ENCODE peak calls at places on chromosomes 5 and 9, in nine cellular contexts. V is AG09319, P is GM13977, J is A549, M is H9, B is endothelial cell, F is cardiac muscle cell, D is AG10803, E is mesothelial cell of epicardium. R is an unnamed sample.

GRCh38 chr5:61811052-61811451 is 479.0 kb downstream of the ZSWIM6 start:
- DNase-seq in V (no peak), P (no peak), J (no peak), M (no peak), B (no peak), F (no peak), D (peak), E (no peak), R (peak)

GRCh38 chr9:114607671-114608524 is 3.2 kb upstream of the TMEM268 start:
- DNase-seq in V (no peak), P (peak), J (no peak), M (no peak), B (no peak), F (no peak), D (no peak), E (no peak), R (no peak)

GRCh38 chr9:5864446-5864845 is 26.2 kb upstream of the MLANA start:
- DNase-seq in V (no peak), P (no peak), J (no peak), M (no peak), B (no peak), F (no peak), D (no peak), E (no peak), R (no peak)

GRCh38 chr5:143657814-143658395 is 154.1 kb upstream of the HMHB1 start:
- DNase-seq in V (no peak), P (no peak), J (peak), M (no peak), B (no peak), F (no peak), D (peak), E (no peak), R (no peak)

GRCh38 chr9:98321269-98321668 is 65.8 kb upstream of the TBC1D2 start:
- DNase-seq in V (no peak), P (no peak), J (no peak), M (no peak), B (no peak), F (no peak), D (no peak), E (no peak), R (no peak)

GRCh38 chr9:130484362-130485072 is 39.8 kb downstream of the ASS1 start:
- DNase-seq in V (no peak), P (no peak), J (no peak), M (no peak), B (no peak), F (no peak), D (no peak), E (no peak), R (no peak)

GRCh38 chr9:19154135-19154612 is 26.9 kb upstream of the PLIN2 start:
- DNase-seq in V (no peak), P (no peak), J (peak), M (no peak), B (no peak), F (peak), D (peak), E (no peak), R (no peak)

GRCh38 chr9:87581513-87581912 is 83.8 kb downstream of the DAPK1 start:
- DNase-seq in V (no peak), P (no peak), J (no peak), M (no peak), B (no peak), F (peak), D (no peak), E (no peak), R (no peak)

GRCh38 chr9:5435912-5436311 is 1.8 kb downstream of the PLGRKT start:
- DNase-seq in V (no peak), P (no peak), J (no peak), M (no peak), B (no peak), F (no peak), D (no peak), E (no peak), R (no peak)

GRCh38 chr5:59038169-59039002 is 455.5 kb downstream of the RAB3C start:
- DNase-seq in V (no peak), P (peak), J (peak), M (peak), B (no peak), F (peak), D (peak), E (no peak), R (no peak)

GRCh38 chr5:19880430-19880829 is 107.6 kb downstream of the CDH18 start:
- DNase-seq in V (no peak), P (no peak), J (no peak), M (no peak), B (no peak), F (no peak), D (no peak), E (no peak), R (no peak)

GRCh38 chr9:60545346-60546315 is 368.6 kb upstream of the SPATA31A5 start:
- DNase-seq in V (no peak), P (no peak), J (no peak), M (no peak), B (no peak), F (no peak), D (no peak), E (no peak), R (peak)

GRCh38 chr5:95048633-95049032 is 236.3 kb downstream of the MCTP1 start:
- DNase-seq in V (no peak), P (no peak), J (no peak), M (no peak), B (no peak), F (no peak), D (no peak), E (no peak), R (no peak)

GRCh38 chr9:93304574-93305496 is 120.9 kb downstream of the WNK2 start:
- DNase-seq in V (no peak), P (peak), J (peak), M (peak), B (peak), F (peak), D (peak), E (peak), R (no peak)

GRCh38 chr5:41247135-41247534 is 33.8 kb upstream of the C6 start:
- DNase-seq in V (no peak), P (no peak), J (no peak), M (no peak), B (no peak), F (no peak), D (no peak), E (no peak), R (no peak)

GRCh38 chr9:77907581-77907980 is 124.0 kb downstream of the GNAQ start:
- DNase-seq in V (no peak), P (no peak), J (no peak), M (no peak), B (no peak), F (no peak), D (no peak), E (no peak), R (no peak)

GRCh38 chr5:77259479-77259878 is 49.0 kb downstream of the PDE8B start:
- DNase-seq in V (no peak), P (peak), J (no peak), M (no peak), B (no peak), F (no peak), D (no peak), E (no peak), R (peak)

GRCh38 chr9:37880916-37881479 is 22.9 kb downstream of the SLC25A51 start:
- DNase-seq in V (no peak), P (no peak), J (no peak), M (no peak), B (no peak), F (no peak), D (no peak), E (no peak), R (no peak)

GRCh38 chr5:37662789-37663475 is 176.9 kb downstream of the GDNF start:
- DNase-seq in V (no peak), P (no peak), J (no peak), M (no peak), B (no peak), F (peak), D (peak), E (no peak), R (no peak)

GRCh38 chr5:54443264-54443663 is 12.2 kb upstream of the HSPB3 start:
- DNase-seq in V (peak), P (peak), J (peak), M (no peak), B (peak), F (peak), D (peak), E (no peak), R (peak)

GRCh38 chr5:73274121-73274520 is 101.1 kb downstream of the TMEM174 start:
- DNase-seq in V (no peak), P (no peak), J (no peak), M (no peak), B (no peak), F (no peak), D (peak), E (no peak), R (no peak)

GRCh38 chr9:99822096-99822595 is 461 bp downstream of the NR4A3 start:
- DNase-seq in V (no peak), P (no peak), J (no peak), M (no peak), B (peak), F (no peak), D (peak), E (no peak), R (no peak)

GRCh38 chr9:95373069-95373681 is 55.7 kb upstream of the FANCC start:
- DNase-seq in V (no peak), P (no peak), J (no peak), M (no peak), B (no peak), F (no peak), D (no peak), E (no peak), R (no peak)

GRCh38 chr5:1508679-1509290 is 15.0 kb downstream of the LPCAT1 start:
- DNase-seq in V (no peak), P (no peak), J (no peak), M (peak), B (no peak), F (no peak), D (no peak), E (no peak), R (no peak)

GRCh38 chr5:157273131-157273556 is 7.2 kb downstream of the CYFIP2 start:
- DNase-seq in V (no peak), P (no peak), J (no peak), M (no peak), B (no peak), F (no peak), D (no peak), E (no peak), R (peak)

GRCh38 chr5:22918511-22918910 is 65.4 kb upstream of the CDH12 start:
- DNase-seq in V (no peak), P (no peak), J (no peak), M (no peak), B (no peak), F (no peak), D (no peak), E (no peak), R (no peak)

GRCh38 chr5:89988998-89989690 is 420.4 kb downstream of the CETN3 start:
- DNase-seq in V (no peak), P (no peak), J (no peak), M (no peak), B (no peak), F (peak), D (peak), E (no peak), R (no peak)

GRCh38 chr5:180644129-180644824 is 5.1 kb downstream of the FLT4 start:
- DNase-seq in V (no peak), P (no peak), J (no peak), M (no peak), B (no peak), F (no peak), D (no peak), E (no peak), R (no peak)

GRCh38 chr9:5446451-5447236 is 3.7 kb upstream of the CD274 start:
- DNase-seq in V (no peak), P (no peak), J (no peak), M (no peak), B (no peak), F (no peak), D (no peak), E (no peak), R (no peak)

GRCh38 chr9:5920860-5921328 is 30.2 kb downstream of the MLANA start:
- DNase-seq in V (peak), P (peak), J (no peak), M (no peak), B (no peak), F (no peak), D (peak), E (no peak), R (peak)

GRCh38 chr9:89993678-89994630 is 389.1 kb downstream of the GADD45G start:
- DNase-seq in V (no peak), P (no peak), J (peak), M (no peak), B (no peak), F (peak), D (peak), E (no peak), R (no peak)

GRCh38 chr5:143693691-143694252 is 118.2 kb upstream of the HMHB1 start:
- DNase-seq in V (no peak), P (peak), J (no peak), M (no peak), B (no peak), F (no peak), D (no peak), E (no peak), R (peak)

GRCh38 chr9:3342159-3342777 is 183.5 kb downstream of the RFX3 start:
- DNase-seq in V (no peak), P (no peak), J (no peak), M (no peak), B (no peak), F (peak), D (peak), E (no peak), R (no peak)

GRCh38 chr9:127520941-127521918 is 69.9 kb downstream of the LRSAM1 start:
- DNase-seq in V (no peak), P (no peak), J (no peak), M (peak), B (peak), F (peak), D (peak), E (no peak), R (no peak)

GRCh38 chr9:98075332-98075805 is 18.8 kb downstream of the NANS start:
- DNase-seq in V (peak), P (no peak), J (peak), M (no peak), B (no peak), F (peak), D (peak), E (no peak), R (no peak)

GRCh38 chr5:68047035-68047434 is 168.5 kb upstream of the PIK3R1 start:
- DNase-seq in V (peak), P (no peak), J (no peak), M (no peak), B (no peak), F (peak), D (peak), E (no peak), R (no peak)

GRCh38 chr9:31314241-31314640 is 1070.2 kb upstream of the ACO1 start:
- DNase-seq in V (no peak), P (no peak), J (no peak), M (no peak), B (no peak), F (no peak), D (no peak), E (no peak), R (no peak)

GRCh38 chr5:103232393-103232999 is 26.1 kb upstream of the MACIR start:
- DNase-seq in V (no peak), P (peak), J (peak), M (no peak), B (no peak), F (peak), D (peak), E (no peak), R (no peak)

GRCh38 chr5:33297760-33298216 is 143.0 kb upstream of the TARS1 start:
- DNase-seq in V (no peak), P (no peak), J (peak), M (peak), B (peak), F (no peak), D (no peak), E (no peak), R (no peak)
- TF ChIP-seq CTCF in V (peak), P (peak), J (peak), M (peak), B (peak), F (no peak), D (no peak), E (no peak), R (no peak)

DNA sequence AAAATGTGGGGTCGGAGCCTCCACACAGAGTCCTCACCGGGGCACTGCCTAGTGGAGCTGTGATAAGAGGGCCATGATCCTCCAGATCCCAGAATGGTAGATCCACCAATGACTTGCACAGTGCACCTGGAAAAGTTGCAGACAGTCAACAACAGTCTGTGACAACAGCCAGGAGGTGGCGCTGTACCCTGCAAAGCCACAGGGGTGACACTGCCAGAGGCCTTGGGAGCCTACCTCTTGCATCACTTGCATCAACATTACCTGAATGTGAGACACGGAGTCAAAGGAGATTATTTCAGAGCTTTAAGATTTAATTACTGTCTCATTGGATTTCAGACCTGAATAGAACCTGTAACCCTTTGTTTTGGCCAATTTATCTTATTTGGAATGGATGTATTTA is 614.1 kb upstream of the CDH9 start:
- DNase-seq in V (no peak), P (no peak), J (peak), M (peak), B (no peak), F (peak), D (no peak), E (no peak), R (no peak)
- TF ChIP-seq CTCF in V (no peak), P (peak), J (no peak), M (peak), B (no peak), F (no peak), D (no peak), E (no peak), R (no peak)

DNA sequence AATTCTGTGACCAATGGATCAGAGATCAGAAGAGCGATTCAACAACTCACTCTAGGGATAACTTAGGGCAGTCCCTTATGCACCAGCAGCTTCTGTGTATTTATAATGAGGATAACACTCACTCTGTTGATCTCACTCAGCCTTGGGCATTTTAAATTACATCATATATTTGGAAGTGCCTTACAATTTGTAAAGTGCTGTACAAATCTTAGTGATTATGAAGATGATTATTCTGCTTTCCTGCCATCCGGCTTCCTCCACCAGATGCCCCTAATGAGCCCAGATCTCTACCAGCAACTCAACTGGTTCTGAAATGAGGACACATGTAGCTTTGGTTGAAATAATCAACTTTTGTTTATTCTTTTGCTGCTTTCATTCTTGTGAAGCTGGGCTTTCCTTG is 105.3 kb downstream of the PCSK1 start:
- DNase-seq in V (no peak), P (no peak), J (no peak), M (no peak), B (no peak), F (no peak), D (no peak), E (no peak), R (no peak)
- TF ChIP-seq CTCF in V (peak), P (no peak), J (no peak), M (no peak), B (no peak), F (no peak), D (no peak), E (no peak), R (no peak)

GRCh38 chr9:134164879-134165278 is 515 bp upstream of the RNU6ATAC start:
- DNase-seq in V (no peak), P (no peak), J (no peak), M (no peak), B (no peak), F (no peak), D (no peak), E (no peak), R (no peak)

GRCh38 chr9:134162926-134163373 is 1.4 kb downstream of the RNU6ATAC start:
- DNase-seq in V (no peak), P (no peak), J (no peak), M (peak), B (no peak), F (no peak), D (no peak), E (no peak), R (no peak)

GRCh38 chr9:134162212-134162775 is 2.1 kb downstream of the RNU6ATAC start:
- DNase-seq in V (no peak), P (no peak), J (no peak), M (no peak), B (no peak), F (no peak), D (no peak), E (no peak), R (no peak)

GRCh38 chr9:134161647-134162046 is 2.7 kb downstream of the RNU6ATAC start:
- DNase-seq in V (no peak), P (no peak), J (no peak), M (no peak), B (no peak), F (no peak), D (no peak), E (no peak), R (no peak)

DNA sequence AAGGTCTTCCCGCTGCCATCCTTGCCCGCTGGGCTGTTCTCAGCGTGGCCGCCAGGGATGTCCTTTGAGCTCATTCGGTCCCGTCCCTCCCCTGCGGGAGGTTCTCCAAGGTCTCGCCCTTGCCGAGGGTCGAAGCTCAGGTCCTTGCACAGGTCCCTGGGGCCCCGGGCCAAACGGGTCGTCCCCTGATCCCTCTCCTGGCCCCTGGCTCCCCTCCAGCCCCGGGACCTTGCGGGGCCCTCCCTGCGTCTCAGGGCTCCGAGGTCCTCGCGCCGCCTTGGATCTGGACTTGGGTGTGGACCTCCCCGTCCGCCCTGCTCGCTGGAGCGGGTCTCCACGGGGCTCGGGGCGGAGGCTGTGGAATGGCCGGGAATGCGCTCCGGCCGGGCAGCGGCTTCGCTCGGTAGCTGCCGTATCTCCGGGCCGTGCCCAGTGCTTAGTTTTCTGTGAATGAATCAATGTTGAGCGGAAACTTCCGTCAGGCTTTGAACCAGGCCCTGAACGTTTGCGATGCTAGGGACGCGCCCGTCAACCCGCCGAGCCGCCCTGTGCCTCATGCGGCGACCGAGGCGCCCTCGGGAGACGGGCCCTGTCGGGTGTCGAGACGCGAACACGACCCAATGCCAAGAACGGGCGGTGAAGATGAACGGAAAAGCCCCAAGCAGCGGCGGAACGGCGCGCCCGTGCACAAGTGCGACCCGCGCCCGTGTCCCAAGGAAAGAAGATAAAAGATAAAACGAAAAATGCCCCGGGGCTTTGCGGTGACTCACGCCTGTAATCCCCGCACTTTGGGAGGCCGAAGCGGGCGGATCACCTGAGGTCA is 779 bp downstream of the RNU6ATAC start:
- DNase-seq in V (no peak), P (peak), J (no peak), M (peak), B (peak), F (peak), D (peak), E (peak), R (peak)
- TF ChIP-seq CTCF in V (peak), P (peak), J (no peak), M (peak), B (peak), F (peak), D (peak), E (no peak), R (peak)

DNA sequence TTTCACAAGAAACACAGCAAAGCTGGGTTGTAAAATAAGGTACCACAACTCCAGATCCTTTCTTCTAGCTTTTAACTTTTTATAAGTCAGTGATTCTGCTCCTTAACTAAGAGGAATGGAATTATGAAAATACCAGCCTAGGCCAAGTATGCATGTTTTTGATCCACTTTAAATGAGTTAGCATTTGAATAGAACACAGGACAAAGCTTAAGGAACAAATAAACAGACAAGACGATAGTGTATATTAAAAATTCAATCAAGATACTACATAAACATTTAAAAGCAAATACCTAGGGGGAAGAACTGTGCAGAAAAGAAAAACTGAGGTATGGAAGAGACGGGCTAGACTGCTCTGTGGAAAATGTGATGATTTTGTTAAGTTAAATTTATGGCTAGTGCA is 200.7 kb downstream of the LURAP1L start:
- DNase-seq in V (no peak), P (no peak), J (no peak), M (no peak), B (no peak), F (no peak), D (no peak), E (no peak), R (no peak)
- TF ChIP-seq CTCF in V (no peak), P (no peak), J (no peak), M (no peak), B (no peak), F (no peak), D (no peak), E (no peak), R (no peak)

GRCh38 chr5:78361226-78361993 is 993 bp downstream of the SCAMP1 start:
- DNase-seq in V (peak), P (peak), J (peak), M (no peak), B (peak), F (peak), D (peak), E (no peak), R (no peak)
- TF ChIP-seq CTCF in V (peak), P (no peak), J (peak), M (no peak), B (no peak), F (peak), D (peak), E (no peak), R (no peak)

R was measured in GM13976.